ENCODE peak calls at places on chromosome 9, in six cellular contexts. I is K562; O is CD8-positive, alpha-beta T cell; K is spleen; M is tibial nerve; J is omental fat pad. T is an unnamed sample.

GRCh38 chr9:37364751-37365360 is 57.6 kb upstream of the GRHPR start:
- DNase-seq in I (peak), O (no peak), K (no peak), M (no peak), J (no peak), T (no peak)

GRCh38 chr9:76374702-76375543 is 19.3 kb downstream of the RFK start:
- DNase-seq in I (peak), O (no peak), K (no peak), M (peak), J (peak), T (no peak)

GRCh38 chr9:6215562-6215961 is at the start of gene IL33:
- DNase-seq in I (no peak), O (no peak), K (no peak), M (no peak), J (no peak), T (no peak)

GRCh38 chr9:135010363-135010860 is 77.1 kb upstream of the OLFM1 start:
- DNase-seq in I (no peak), O (no peak), K (peak), M (no peak), J (no peak), T (no peak)

GRCh38 chr9:74824654-74825053 is 63.1 kb downstream of the TRPM6 start:
- DNase-seq in I (no peak), O (no peak), K (no peak), M (no peak), J (no peak), T (no peak)

GRCh38 chr9:126985870-126986498 is 71.4 kb downstream of the RALGPS1 start:
- DNase-seq in I (no peak), O (peak), K (peak), M (peak), J (peak), T (peak)

GRCh38 chr9:82332018-82332773 is 343.6 kb downstream of the SPATA31D1 start:
- DNase-seq in I (no peak), O (no peak), K (no peak), M (no peak), J (no peak), T (no peak)

GRCh38 chr9:976258-976804 is at the start of gene DMRT3:
- DNase-seq in I (no peak), O (no peak), K (no peak), M (no peak), J (no peak), T (no peak)

GRCh38 chr9:111052831-111053230 is 14.6 kb upstream of the LPAR1 start:
- DNase-seq in I (no peak), O (no peak), K (no peak), M (no peak), J (no peak), T (no peak)

GRCh38 chr9:135551456-135551855 is 5.5 kb downstream of the OBP2A start:
- DNase-seq in I (no peak), O (no peak), K (no peak), M (no peak), J (no peak), T (no peak)

GRCh38 chr9:27386759-27387158 is 89.8 kb upstream of the EQTN start:
- DNase-seq in I (no peak), O (no peak), K (no peak), M (no peak), J (no peak), T (no peak)

GRCh38 chr9:15189491-15189890 is 117.5 kb downstream of the TTC39B start:
- DNase-seq in I (no peak), O (no peak), K (no peak), M (no peak), J (no peak), T (no peak)

GRCh38 chr9:133579601-133580415 is 29.4 kb downstream of the FAM163B start:
- DNase-seq in I (no peak), O (no peak), K (no peak), M (no peak), J (no peak), T (no peak)

GRCh38 chr9:133702798-133703570 is 35.2 kb downstream of the SARDH start:
- DNase-seq in I (no peak), O (no peak), K (peak), M (no peak), J (no peak), T (no peak)

GRCh38 chr9:78383130-78383529 is 86.2 kb downstream of the PSAT1 start:
- DNase-seq in I (no peak), O (no peak), K (no peak), M (no peak), J (no peak), T (no peak)

GRCh38 chr9:37963936-37964739 is 60.2 kb upstream of the SLC25A51 start:
- DNase-seq in I (no peak), O (no peak), K (no peak), M (peak), J (no peak), T (no peak)

GRCh38 chr9:74304598-74304997 is 192.5 kb upstream of the RORB start:
- DNase-seq in I (no peak), O (no peak), K (no peak), M (no peak), J (no peak), T (no peak)

DNA sequence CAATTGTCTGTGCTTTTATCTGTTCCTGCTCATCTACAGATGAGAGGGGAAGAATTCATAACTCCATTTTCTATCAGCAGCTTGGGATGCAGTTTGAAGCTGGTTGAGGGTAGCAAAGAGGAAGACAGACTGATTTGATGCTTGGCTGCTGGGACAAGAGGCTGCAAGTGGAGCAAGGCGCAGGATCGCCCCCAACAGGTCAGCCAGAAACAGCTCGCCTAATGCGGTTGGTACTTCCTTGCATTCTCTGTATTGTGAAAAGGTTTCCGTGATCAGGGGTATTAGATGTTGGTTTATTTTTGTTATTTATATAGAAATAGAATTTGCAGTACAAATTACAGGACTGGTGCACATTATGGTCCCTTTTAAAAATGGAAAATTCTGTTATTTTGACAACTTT is 40.6 kb downstream of the ZNF883 start:
- DNase-seq in I (no peak), O (no peak), K (no peak), M (no peak), J (no peak), T (no peak)
- TF ChIP-seq CTCF in I (peak), O (no peak), K (no peak), M (no peak), J (no peak), T (no peak)

DNA sequence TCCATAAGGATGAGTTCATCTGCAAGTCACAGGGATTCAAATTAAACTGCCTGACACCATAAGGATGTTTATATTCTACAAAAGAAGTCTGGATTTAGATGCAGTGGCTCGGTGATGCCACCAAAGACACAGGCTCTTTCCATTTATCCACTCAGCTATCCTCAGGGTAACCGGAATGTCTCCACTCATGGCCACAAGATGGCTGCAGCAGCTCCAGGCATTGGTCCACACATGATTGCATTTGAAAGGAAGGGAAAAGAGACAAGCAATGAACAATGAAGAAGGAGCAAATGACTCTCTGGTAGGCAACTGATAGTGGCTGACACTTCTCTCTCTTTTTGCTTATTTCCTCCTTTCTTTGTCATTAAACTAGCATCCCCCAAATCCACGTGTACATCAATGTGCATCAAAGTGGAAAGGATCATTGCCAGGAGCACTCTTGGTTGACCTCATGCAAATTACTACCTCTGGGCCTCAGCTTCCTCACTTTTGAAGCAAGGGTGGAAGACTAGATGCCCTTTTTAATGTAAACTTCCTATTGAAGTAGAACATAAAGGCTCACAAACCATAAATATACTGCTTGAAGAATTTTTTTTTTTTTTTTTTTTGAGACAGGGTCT is 7.2 kb upstream of the SNX30 start:
- DNase-seq in I (no peak), O (no peak), K (no peak), M (no peak), J (no peak), T (no peak)
- TF ChIP-seq CTCF in I (peak), O (no peak), K (no peak), M (no peak), J (no peak), T (no peak)

DNA sequence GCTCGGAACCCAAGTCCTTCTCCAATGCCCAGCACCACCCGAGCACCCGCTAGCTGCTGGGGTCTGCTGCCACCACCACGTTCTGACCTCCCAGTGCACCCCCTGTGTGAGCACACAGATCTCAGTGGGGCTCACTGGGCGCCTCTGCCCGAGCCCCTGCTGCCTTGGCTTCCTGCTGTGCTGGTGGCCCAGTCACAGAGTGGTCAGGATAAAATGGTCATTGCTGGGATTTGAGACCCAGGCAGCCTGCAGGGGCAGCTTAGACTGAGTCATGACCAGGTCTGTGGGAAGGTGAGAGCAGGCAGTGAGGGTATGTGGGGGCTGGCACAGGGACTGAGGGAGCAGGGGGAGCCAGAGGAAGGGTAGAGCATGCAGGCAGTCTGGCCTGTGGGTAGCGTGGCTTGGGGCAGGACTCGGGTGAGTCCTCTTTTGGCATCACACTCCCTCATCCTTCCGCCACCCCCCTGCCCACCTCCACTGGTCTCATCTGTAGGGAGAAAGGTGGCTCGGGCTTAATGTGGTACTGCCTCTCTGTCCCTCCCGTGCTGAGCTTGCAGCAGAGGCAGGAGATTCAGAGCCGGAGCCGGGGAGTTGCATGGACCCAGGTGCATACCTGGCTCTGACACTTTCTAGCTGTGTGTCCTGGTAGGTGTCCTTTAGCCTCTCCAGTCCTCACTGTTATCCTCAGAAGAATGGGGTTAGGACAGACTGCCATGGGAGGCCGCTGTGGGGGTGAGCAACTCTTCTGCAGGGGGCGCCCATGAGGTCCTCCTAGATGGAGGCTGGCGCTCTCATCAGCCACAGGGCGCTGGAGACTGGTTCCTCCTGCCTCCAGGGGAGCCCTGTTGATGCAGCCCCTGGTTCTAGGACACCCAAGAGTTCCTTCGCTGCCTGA is 32.1 kb downstream of the USP20 start:
- DNase-seq in I (peak), O (no peak), K (no peak), M (no peak), J (no peak), T (no peak)
- TF ChIP-seq CTCF in I (peak), O (no peak), K (no peak), M (no peak), J (no peak), T (no peak)

DNA sequence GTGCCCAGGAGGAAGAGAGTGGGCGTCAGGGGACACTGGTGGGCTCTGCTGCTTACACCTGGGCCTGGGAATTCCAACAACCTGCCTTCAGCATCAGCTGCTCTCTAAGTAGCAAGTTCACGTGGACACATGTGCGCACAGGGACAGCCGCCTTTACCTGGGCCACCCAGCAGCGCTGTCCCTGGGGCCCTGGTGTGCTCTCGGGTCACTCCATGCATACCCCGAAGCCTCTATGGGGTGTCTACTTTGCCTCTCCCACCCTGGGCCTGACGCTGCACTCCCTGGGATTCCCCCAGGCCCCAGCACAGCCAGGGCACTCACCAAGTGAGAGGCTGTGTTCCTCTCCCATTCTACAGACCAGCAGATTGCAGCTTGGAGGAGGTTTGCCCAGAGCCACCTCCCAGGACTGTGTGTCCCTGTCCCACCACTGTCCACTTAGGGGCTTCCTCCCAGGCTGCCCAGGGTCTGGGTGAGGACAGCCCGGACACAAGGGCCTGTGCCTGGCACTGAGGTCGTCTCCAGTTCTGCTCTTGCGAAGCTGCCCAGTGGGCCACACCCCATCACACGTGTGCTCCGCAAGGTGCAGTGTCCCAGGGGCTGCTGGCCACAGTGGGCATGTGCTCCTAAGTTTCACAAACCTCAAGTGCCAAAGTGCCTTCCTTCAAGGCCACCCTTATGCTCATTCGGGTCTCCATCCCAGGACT is 5.9 kb downstream of the NINJ1 start:
- DNase-seq in I (no peak), O (no peak), K (peak), M (no peak), J (no peak), T (no peak)
- TF ChIP-seq CTCF in I (no peak), O (no peak), K (no peak), M (no peak), J (no peak), T (no peak)

GRCh38 chr9:97802276-97802675 is 50.8 kb upstream of the FOXE1 start:
- DNase-seq in I (peak), O (no peak), K (no peak), M (no peak), J (no peak), T (no peak)

GRCh38 chr9:97801180-97801579 is 51.8 kb upstream of the FOXE1 start:
- DNase-seq in I (no peak), O (no peak), K (no peak), M (no peak), J (no peak), T (no peak)

GRCh38 chr9:97806721-97807120 is 46.3 kb upstream of the FOXE1 start:
- DNase-seq in I (no peak), O (no peak), K (no peak), M (no peak), J (no peak), T (no peak)

GRCh38 chr9:97804059-97804365 is 49.0 kb upstream of the FOXE1 start:
- DNase-seq in I (no peak), O (no peak), K (no peak), M (no peak), J (no peak), T (no peak)

DNA sequence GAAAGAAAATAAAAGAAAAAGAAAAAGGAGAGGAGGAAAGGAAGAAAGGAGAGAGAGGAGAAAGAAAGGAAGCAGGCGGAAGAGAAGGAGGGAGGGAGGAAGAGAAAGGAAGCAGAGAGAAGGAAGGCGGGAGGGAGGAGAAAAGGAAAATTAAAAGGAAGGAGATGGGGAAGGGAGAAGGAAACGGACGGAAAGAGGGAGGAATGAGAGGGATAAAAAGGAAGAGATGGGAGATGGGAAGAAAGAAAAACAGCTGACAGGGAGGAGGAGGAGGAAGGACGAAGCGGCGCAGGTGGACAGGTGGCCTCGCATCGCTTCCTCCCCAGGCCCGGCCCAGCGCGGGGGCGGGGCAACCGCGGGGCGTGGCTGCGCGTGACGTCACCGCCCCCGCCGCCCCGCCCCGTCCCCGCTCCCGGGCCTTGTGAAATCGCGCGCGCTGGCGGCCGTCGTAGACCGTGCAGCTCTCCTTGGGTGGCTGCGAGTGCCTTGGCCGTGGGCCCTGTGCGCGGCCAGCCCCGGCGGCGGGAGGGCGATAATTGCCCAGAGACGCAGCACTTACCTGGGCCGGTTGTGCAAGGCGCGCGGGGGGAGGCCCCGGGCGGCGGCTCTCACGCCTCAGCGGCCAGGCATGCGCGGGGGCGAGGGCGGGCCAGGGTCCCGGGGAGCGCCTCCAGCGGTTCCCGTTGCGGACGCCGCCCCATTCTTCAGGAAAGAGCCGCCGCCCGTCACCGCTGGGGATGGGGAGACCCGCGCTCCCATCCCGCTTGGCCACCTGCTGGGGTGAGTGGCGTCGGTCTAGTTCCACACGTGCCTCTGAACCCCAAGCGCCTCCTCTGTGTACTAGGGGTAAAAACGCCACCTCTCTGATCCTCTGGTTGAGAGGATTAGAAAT is 49.6 kb upstream of the FOXE1 start:
- DNase-seq in I (peak), O (peak), K (peak), M (peak), J (no peak), T (peak)
- TF ChIP-seq CTCF in I (peak), O (no peak), K (no peak), M (peak), J (no peak), T (no peak)

GRCh38 chr9:16369427-16369826 is 501.0 kb downstream of the BNC2 start:
- DNase-seq in I (no peak), O (no peak), K (no peak), M (no peak), J (no peak), T (no peak)

GRCh38 chr9:16368425-16369087 is 501.9 kb downstream of the BNC2 start:
- DNase-seq in I (no peak), O (no peak), K (no peak), M (no peak), J (no peak), T (no peak)

GRCh38 chr9:16367605-16368424 is 502.7 kb downstream of the BNC2 start:
- DNase-seq in I (no peak), O (no peak), K (no peak), M (no peak), J (no peak), T (no peak)

GRCh38 chr9:16371306-16371705 is 499.2 kb downstream of the BNC2 start:
- DNase-seq in I (no peak), O (no peak), K (no peak), M (no peak), J (no peak), T (no peak)
- TF ChIP-seq CTCF in I (no peak), O (no peak), K (no peak), M (no peak), J (no peak), T (no peak)

GRCh38 chr9:125255781-125256391 is 5.7 kb upstream of the GAPVD1 start:
- DNase-seq in I (peak), O (no peak), K (no peak), M (no peak), J (no peak), T (peak)
- TF ChIP-seq CTCF in I (peak), O (no peak), K (no peak), M (peak), J (no peak), T (peak)

DNA sequence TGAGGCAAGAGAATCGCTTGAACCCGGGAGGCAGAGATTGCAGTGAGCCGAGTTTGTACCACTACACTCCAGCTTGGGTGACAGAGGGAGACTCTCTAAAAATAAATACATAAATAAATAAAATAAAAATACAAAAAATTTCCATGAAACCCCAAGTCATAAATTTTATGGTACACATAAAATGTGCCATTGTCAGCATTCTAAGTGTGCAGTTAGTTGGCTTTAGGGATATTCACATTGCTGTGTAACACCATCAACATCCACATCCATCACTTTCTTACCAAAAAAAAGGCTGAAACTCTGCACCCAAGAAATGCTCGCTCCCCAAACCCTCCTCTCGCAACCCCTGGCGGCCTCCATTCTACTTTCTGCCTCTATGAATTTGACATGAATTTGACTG is 135.2 kb downstream of the GAPVD1 start:
- DNase-seq in I (no peak), O (no peak), K (no peak), M (no peak), J (no peak), T (no peak)
- TF ChIP-seq CTCF in I (no peak), O (no peak), K (no peak), M (no peak), J (no peak), T (no peak)

DNA sequence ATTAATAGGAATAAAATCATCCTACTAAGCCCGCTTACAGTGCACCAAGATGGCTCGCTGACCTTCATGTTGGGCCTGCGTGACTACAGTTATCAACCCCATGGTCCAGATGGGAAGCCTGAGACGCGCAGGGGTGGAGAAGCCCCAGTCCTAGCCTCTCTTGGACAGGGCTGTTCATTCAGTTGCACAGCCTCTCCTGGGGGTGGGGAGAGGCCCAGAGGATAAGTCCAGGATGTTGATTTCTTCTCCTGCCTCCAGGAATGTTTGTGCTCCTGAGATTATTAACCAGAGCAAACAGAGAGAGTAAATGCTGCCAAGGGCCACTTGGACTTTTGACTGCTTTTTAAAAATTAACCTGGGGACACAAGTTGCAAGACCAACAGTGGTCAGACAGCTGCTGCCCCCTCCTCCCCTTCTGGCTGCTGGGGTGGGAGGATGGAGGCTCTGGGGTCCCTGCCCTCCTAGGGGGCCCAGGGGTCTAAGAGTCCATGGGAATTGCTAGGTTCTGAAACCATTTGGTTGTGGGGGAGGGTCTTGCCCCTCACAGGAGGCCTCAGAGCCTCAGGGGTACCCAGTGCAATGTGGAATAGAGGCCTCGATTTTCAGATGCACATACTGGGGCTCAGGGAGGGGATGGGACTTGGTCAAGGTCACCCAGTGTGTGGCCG is 2.8 kb upstream of the AMBP start:
- DNase-seq in I (no peak), O (no peak), K (no peak), M (no peak), J (no peak), T (no peak)
- TF ChIP-seq CTCF in I (no peak), O (no peak), K (no peak), M (no peak), J (no peak), T (no peak)

T was measured in GM20000.